ENCODE peak calls at places on chromosomes 4 and X, in ten cellular contexts. J is NAMALWA; Z is adrenal gland; K is ecto neural progenitor cell; A is GM03348; W is EL; T is stimulated activated CD4-positive, alpha-beta T cell treated with anti-CD3 and anti-CD28 coated beads, Interleukin-4, amount 100 ng/mL, for 1 hour; X is AG09319; F is posterior cingulate gyrus; H is amniotic stem cell. L is an unnamed sample.
A peak's percentile ranks its signal among the peaks of the same experiment; 100 is the strongest.

GRCh38 chr4:182416101-182416500 is 172.9 kb downstream of the TENM3 start:
- DNase-seq in J (no peak), Z (no peak), K (no peak), A (no peak), W (no peak), T (no peak), X (no peak), F (no peak), H (no peak), L (no peak)

GRCh38 chrX:20740443-20740842 is 473.7 kb upstream of the RPS6KA3 start:
- DNase-seq in J (no peak), Z (no peak), K (no peak), A (no peak), W (no peak), T (no peak), X (no peak), F (no peak), H (no peak), L (no peak)

GRCh38 chr4:154344686-154345085 is 146.9 kb downstream of the DCHS2 start:
- DNase-seq in J (peak; percentile 28), Z (no peak), K (no peak), A (no peak), W (no peak), T (no peak), X (no peak), F (no peak), H (no peak), L (no peak)

GRCh38 chr4:173420324-173420752 is 21.4 kb upstream of the SCRG1 start:
- DNase-seq in J (peak; percentile 54), Z (no peak), K (no peak), A (peak; percentile 44), W (peak; percentile 19), T (no peak), X (no peak), F (no peak), H (no peak), L (no peak)

GRCh38 chrX:68994135-68994882 is 165.5 kb downstream of the EFNB1 start:
- DNase-seq in J (no peak), Z (no peak), K (no peak), A (no peak), W (no peak), T (no peak), X (no peak), F (no peak), H (no peak), L (no peak)

GRCh38 chr4:40619600-40619999 is 10.1 kb downstream of the RBM47 start:
- DNase-seq in J (no peak), Z (no peak), K (no peak), A (no peak), W (no peak), T (no peak), X (no peak), F (no peak), H (no peak), L (no peak)

GRCh38 chrX:149453911-149454820 is 50.9 kb downstream of the IDS start:
- DNase-seq in J (no peak), Z (no peak), K (no peak), A (peak; percentile 11), W (no peak), T (no peak), X (no peak), F (no peak), H (no peak), L (no peak)

GRCh38 chr4:23579166-23579565 is 310.7 kb downstream of the PPARGC1A start:
- DNase-seq in J (no peak), Z (no peak), K (no peak), A (no peak), W (no peak), T (no peak), X (no peak), F (no peak), H (no peak), L (no peak)